ENCODE peak calls at places on chromosomes 13 and 19, in seven cellular contexts. One of them, this sample, is unnamed. For H3K9me3, the result is how much of the 10 kb centered on the place peaks cover.

GRCh38 chr13:113297370-113297871 is 382 bp downstream of the LAMP1 start:
- DNase-seq in spleen: no peak
- DNase-seq in Peyer's patch: peak
- DNase-seq in tibial artery: no peak
- DNase-seq in AG04450: no peak
- DNase-seq in cardiac muscle cell: no peak
- DNase-seq in mucosa of descending colon: no peak
- DNase-seq in this sample: no peak

GRCh38 chr19:2046046-2046907 is 4.8 kb downstream of the MKNK2 start:
- DNase-seq in Peyer's patch: no peak
- DNase-seq in mucosa of descending colon: peak
- DNase-seq in tibial artery: no peak
- DNase-seq in spleen: peak
- DNase-seq in cardiac muscle cell: no peak
- DNase-seq in AG04450: no peak
- DNase-seq in this sample: no peak

GRCh38 chr19:8552810-8553209 is 24.4 kb downstream of the MYO1F start:
- DNase-seq in tibial artery: no peak
- DNase-seq in Peyer's patch: no peak
- DNase-seq in mucosa of descending colon: no peak
- DNase-seq in spleen: no peak
- DNase-seq in cardiac muscle cell: peak
- DNase-seq in AG04450: no peak
- DNase-seq in this sample: no peak

GRCh38 chr13:87235621-87236020 is 435.6 kb upstream of the SLITRK5 start:
- DNase-seq in mucosa of descending colon: no peak
- DNase-seq in cardiac muscle cell: no peak
- DNase-seq in Peyer's patch: no peak
- DNase-seq in tibial artery: no peak
- DNase-seq in AG04450: no peak
- DNase-seq in spleen: no peak
- DNase-seq in this sample: no peak

GRCh38 chr13:97252735-97253134 is 30.6 kb downstream of the MBNL2 start:
- DNase-seq in tibial artery: no peak
- DNase-seq in Peyer's patch: no peak
- DNase-seq in AG04450: no peak
- DNase-seq in spleen: no peak
- DNase-seq in mucosa of descending colon: no peak
- DNase-seq in cardiac muscle cell: no peak
- DNase-seq in this sample: no peak

GRCh38 chr19:55640043-55640576 is 692 bp upstream of the ZNF580 start:
- DNase-seq in tibial artery: peak
- DNase-seq in Peyer's patch: peak
- DNase-seq in spleen: peak
- DNase-seq in AG04450: no peak
- DNase-seq in mucosa of descending colon: peak
- DNase-seq in cardiac muscle cell: peak
- DNase-seq in this sample: no peak

GRCh38 chr13:43545317-43545874 is 241.4 kb downstream of the ENOX1 start:
- DNase-seq in tibial artery: no peak
- DNase-seq in AG04450: no peak
- DNase-seq in cardiac muscle cell: peak
- DNase-seq in spleen: no peak
- DNase-seq in mucosa of descending colon: no peak
- DNase-seq in Peyer's patch: no peak
- DNase-seq in this sample: no peak

GRCh38 chr13:94950303-94950702 is 238.0 kb upstream of the SOX21 start:
- DNase-seq in AG04450: no peak
- DNase-seq in Peyer's patch: no peak
- DNase-seq in mucosa of descending colon: no peak
- DNase-seq in spleen: no peak
- DNase-seq in cardiac muscle cell: peak
- DNase-seq in tibial artery: no peak
- DNase-seq in this sample: no peak

GRCh38 chr13:45623516-45624090 is 8.1 kb upstream of the ERICH6B start:
- DNase-seq in spleen: no peak
- DNase-seq in mucosa of descending colon: no peak
- DNase-seq in AG04450: no peak
- DNase-seq in tibial artery: no peak
- DNase-seq in Peyer's patch: no peak
- DNase-seq in cardiac muscle cell: peak
- DNase-seq in this sample: no peak

GRCh38 chr13:27293873-27294515 is 23.4 kb downstream of the RASL11A start:
- DNase-seq in Peyer's patch: peak
- DNase-seq in tibial artery: no peak
- DNase-seq in cardiac muscle cell: no peak
- DNase-seq in spleen: no peak
- DNase-seq in mucosa of descending colon: no peak
- DNase-seq in AG04450: no peak
- DNase-seq in this sample: no peak

GRCh38 chr13:64305246-64305645 is 2889.6 kb upstream of the PCDH20 start:
- DNase-seq in Peyer's patch: no peak
- DNase-seq in mucosa of descending colon: no peak
- DNase-seq in cardiac muscle cell: peak
- DNase-seq in tibial artery: no peak
- DNase-seq in spleen: no peak
- DNase-seq in AG04450: no peak
- DNase-seq in this sample: no peak

GRCh38 chr13:94192576-94192975 is 286.9 kb downstream of the DCT start:
- DNase-seq in spleen: no peak
- DNase-seq in Peyer's patch: no peak
- DNase-seq in tibial artery: no peak
- DNase-seq in mucosa of descending colon: no peak
- DNase-seq in cardiac muscle cell: peak
- DNase-seq in AG04450: no peak
- DNase-seq in this sample: no peak

GRCh38 chr19:10193666-10194499 is 870 bp downstream of the DNMT1 start:
- DNase-seq in tibial artery: peak
- DNase-seq in Peyer's patch: peak
- DNase-seq in mucosa of descending colon: no peak
- DNase-seq in AG04450: no peak
- DNase-seq in spleen: peak
- DNase-seq in cardiac muscle cell: peak
- DNase-seq in this sample: no peak

GRCh38 chr13:26184791-26185250 is 37.3 kb downstream of the RNF6 start:
- DNase-seq in AG04450: peak
- DNase-seq in mucosa of descending colon: no peak
- DNase-seq in tibial artery: peak
- DNase-seq in spleen: peak
- DNase-seq in cardiac muscle cell: peak
- DNase-seq in Peyer's patch: peak
- DNase-seq in this sample: peak

GRCh38 chr19:47225746-47226425 is 5.1 kb downstream of the BBC3 start:
- DNase-seq in Peyer's patch: peak
- DNase-seq in AG04450: peak
- DNase-seq in mucosa of descending colon: peak
- DNase-seq in tibial artery: peak
- DNase-seq in spleen: peak
- DNase-seq in cardiac muscle cell: peak
- DNase-seq in this sample: no peak
- TF ChIP-seq CTCF in Peyer's patch: peak
- TF ChIP-seq CTCF in AG04450: no peak
- TF ChIP-seq CTCF in mucosa of descending colon: peak
- TF ChIP-seq CTCF in tibial artery: peak
- TF ChIP-seq CTCF in spleen: peak
- TF ChIP-seq CTCF in cardiac muscle cell: peak
- TF ChIP-seq CTCF in this sample: peak

GRCh38 chr19:45972944-45973525 is 630 bp downstream of the NOVA2 start:
- DNase-seq in cardiac muscle cell: no peak
- DNase-seq in Peyer's patch: no peak
- DNase-seq in AG04450: no peak
- DNase-seq in mucosa of descending colon: no peak
- DNase-seq in tibial artery: no peak
- DNase-seq in spleen: no peak
- DNase-seq in this sample: no peak
- H3K4me3 ChIP-seq in cardiac muscle cell: peak
- H3K4me3 ChIP-seq in Peyer's patch: no peak
- H3K4me3 ChIP-seq in AG04450: no peak
- H3K4me3 ChIP-seq in mucosa of descending colon: no peak
- H3K4me3 ChIP-seq in tibial artery: peak
- H3K4me3 ChIP-seq in spleen: peak
- H3K4me3 ChIP-seq in this sample: peak

GRCh38 chr13:19062019-19062646 is 119.5 kb downstream of the TUBA3C start:
- DNase-seq in cardiac muscle cell: no peak
- DNase-seq in AG04450: no peak
- DNase-seq in Peyer's patch: no peak
- DNase-seq in tibial artery: no peak
- DNase-seq in mucosa of descending colon: no peak
- DNase-seq in spleen: no peak
- DNase-seq in this sample: no peak
- H3K9me3 ChIP-seq in cardiac muscle cell: under half
- H3K9me3 ChIP-seq in AG04450: half or more
- H3K9me3 ChIP-seq in Peyer's patch: under half
- H3K9me3 ChIP-seq in tibial artery: under half
- H3K9me3 ChIP-seq in mucosa of descending colon: half or more
- H3K9me3 ChIP-seq in spleen: under half
- H3K9me3 ChIP-seq in this sample: under half

DNA sequence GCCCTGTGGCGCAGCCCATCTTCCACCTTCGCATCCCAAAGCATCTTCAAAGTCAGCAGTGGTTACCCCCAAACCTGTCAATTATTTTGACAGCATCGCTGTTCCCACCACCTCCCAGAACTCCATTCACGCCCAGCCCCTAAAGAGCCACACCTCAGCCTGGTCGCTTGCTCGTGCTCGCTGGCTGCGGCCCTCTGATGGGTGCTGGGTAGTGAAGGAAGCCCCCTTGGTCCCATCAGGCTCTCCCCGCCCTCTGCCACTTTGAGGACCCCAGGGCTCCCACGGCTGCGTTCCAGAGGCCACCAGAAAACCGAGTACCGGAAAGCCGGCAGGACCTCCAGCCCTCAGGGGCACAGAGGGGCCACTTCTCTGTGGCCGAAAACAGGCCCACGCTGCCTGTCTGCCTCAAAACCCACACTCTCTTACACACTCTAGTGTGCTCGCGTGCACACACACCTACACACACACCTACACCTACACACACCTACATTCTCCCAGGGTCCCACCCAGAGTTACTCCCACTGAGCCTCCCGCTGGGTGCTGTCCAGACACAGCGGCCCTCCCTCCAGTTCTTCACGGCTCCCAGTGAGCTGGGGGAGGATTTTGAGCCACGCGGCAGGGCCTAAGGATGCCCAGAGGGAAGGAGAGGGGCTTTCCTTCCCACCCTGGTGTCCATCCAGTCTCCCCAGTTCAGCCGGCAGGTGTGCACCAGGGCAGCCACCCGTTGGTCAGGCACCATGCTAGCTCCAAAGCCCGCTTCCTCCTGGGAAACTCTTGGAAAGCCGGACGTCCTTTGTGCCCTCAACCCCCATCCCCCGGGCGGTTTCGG is 1.9 kb downstream of the VSTM2B start:
- DNase-seq in mucosa of descending colon: no peak
- DNase-seq in spleen: peak
- DNase-seq in cardiac muscle cell: no peak
- DNase-seq in AG04450: no peak
- DNase-seq in Peyer's patch: no peak
- DNase-seq in tibial artery: no peak
- DNase-seq in this sample: no peak
- TF ChIP-seq CTCF in mucosa of descending colon: no peak
- TF ChIP-seq CTCF in spleen: no peak
- TF ChIP-seq CTCF in cardiac muscle cell: no peak
- TF ChIP-seq CTCF in AG04450: no peak
- TF ChIP-seq CTCF in Peyer's patch: no peak
- TF ChIP-seq CTCF in tibial artery: no peak
- TF ChIP-seq CTCF in this sample: no peak

GRCh38 chr19:35987571-35987896 is 7.5 kb upstream of the SDHAF1 start:
- DNase-seq in spleen: no peak
- DNase-seq in mucosa of descending colon: no peak
- DNase-seq in Peyer's patch: no peak
- DNase-seq in tibial artery: no peak
- DNase-seq in cardiac muscle cell: no peak
- DNase-seq in AG04450: no peak
- DNase-seq in this sample: no peak
- H3K4me3 ChIP-seq in spleen: peak
- H3K4me3 ChIP-seq in mucosa of descending colon: no peak
- H3K4me3 ChIP-seq in Peyer's patch: peak
- H3K4me3 ChIP-seq in tibial artery: no peak
- H3K4me3 ChIP-seq in cardiac muscle cell: peak
- H3K4me3 ChIP-seq in AG04450: no peak
- H3K4me3 ChIP-seq in this sample: no peak

GRCh38 chr13:32947886-32948285 is 68.3 kb upstream of the KL start:
- DNase-seq in tibial artery: no peak
- DNase-seq in Peyer's patch: no peak
- DNase-seq in spleen: no peak
- DNase-seq in mucosa of descending colon: no peak
- DNase-seq in AG04450: no peak
- DNase-seq in cardiac muscle cell: no peak
- DNase-seq in this sample: no peak
- H3K9me3 ChIP-seq in tibial artery: under half
- H3K9me3 ChIP-seq in Peyer's patch: under half
- H3K9me3 ChIP-seq in spleen: under half
- H3K9me3 ChIP-seq in mucosa of descending colon: under half
- H3K9me3 ChIP-seq in AG04450: under half
- H3K9me3 ChIP-seq in cardiac muscle cell: under half
- H3K9me3 ChIP-seq in this sample: under half

GRCh38 chr13:99774644-99775043 is 196.9 kb downstream of the ZIC5 start:
- DNase-seq in cardiac muscle cell: no peak
- DNase-seq in AG04450: no peak
- DNase-seq in Peyer's patch: no peak
- DNase-seq in mucosa of descending colon: no peak
- DNase-seq in spleen: no peak
- DNase-seq in tibial artery: no peak
- DNase-seq in this sample: no peak
- TF ChIP-seq CTCF in cardiac muscle cell: no peak
- TF ChIP-seq CTCF in AG04450: no peak
- TF ChIP-seq CTCF in Peyer's patch: no peak
- TF ChIP-seq CTCF in mucosa of descending colon: no peak
- TF ChIP-seq CTCF in spleen: no peak
- TF ChIP-seq CTCF in tibial artery: no peak
- TF ChIP-seq CTCF in this sample: no peak

GRCh38 chr19:38425222-38425809 is 703 bp downstream of the RASGRP4 start:
- DNase-seq in spleen: no peak
- DNase-seq in cardiac muscle cell: no peak
- DNase-seq in tibial artery: no peak
- DNase-seq in mucosa of descending colon: no peak
- DNase-seq in Peyer's patch: no peak
- DNase-seq in AG04450: no peak
- DNase-seq in this sample: no peak
- H3K4me3 ChIP-seq in spleen: peak
- H3K4me3 ChIP-seq in cardiac muscle cell: no peak
- H3K4me3 ChIP-seq in tibial artery: peak
- H3K4me3 ChIP-seq in mucosa of descending colon: no peak
- H3K4me3 ChIP-seq in Peyer's patch: no peak
- H3K4me3 ChIP-seq in AG04450: no peak
- H3K4me3 ChIP-seq in this sample: no peak

GRCh38 chr19:19719798-19720197 is 13.1 kb downstream of the ZNF14 start:
- DNase-seq in Peyer's patch: no peak
- DNase-seq in tibial artery: no peak
- DNase-seq in spleen: no peak
- DNase-seq in mucosa of descending colon: no peak
- DNase-seq in cardiac muscle cell: no peak
- DNase-seq in AG04450: no peak
- DNase-seq in this sample: no peak
- H3K9me3 ChIP-seq in Peyer's patch: under half
- H3K9me3 ChIP-seq in tibial artery: half or more
- H3K9me3 ChIP-seq in spleen: half or more
- H3K9me3 ChIP-seq in mucosa of descending colon: half or more
- H3K9me3 ChIP-seq in cardiac muscle cell: under half
- H3K9me3 ChIP-seq in AG04450: under half
- H3K9me3 ChIP-seq in this sample: half or more

This sample was measured in esophagus squamous epithelium.